ENCODE peak calls at places on chromosomes 4 and X, in six cellular contexts. G is breast epithelium; W is NCI-H1417 treated with DMSO at 0.1 percent for 48 hours; N is stimulated activated naive CD8-positive, alpha-beta T cell treated with anti-CD3 and anti-CD28 coated beads, Interleukin-15, amount 100 ng/mL, for 72 hours; D is GM18507; Z is WTC11. X is an unnamed sample.

GRCh38 chr4:156660470-156660869 is 311.1 kb downstream of the PDGFC start:
- DNase-seq in D (no peak), G (no peak), Z (no peak), N (no peak), W (no peak), X (no peak)

GRCh38 chr4:165874799-165875371 is 1.8 kb downstream of the TLL1 start:
- DNase-seq in D (no peak), N (no peak), G (no peak), W (no peak), Z (peak), X (peak)

GRCh38 chrX:39911278-39911897 is 186.4 kb downstream of the BCOR start:
- DNase-seq in D (no peak), W (no peak), G (no peak), Z (no peak), N (no peak), X (no peak)

GRCh38 chr4:42399393-42399792 is 2.1 kb downstream of the SHISA3 start:
- DNase-seq in Z (peak), D (no peak), W (no peak), N (no peak), G (no peak), X (no peak)

GRCh38 chrX:101219840-101220191 is 230 bp downstream of the DRP2 start:
- DNase-seq in D (no peak), W (no peak), N (no peak), G (no peak), Z (no peak), X (no peak)

GRCh38 chr4:18109677-18110076 is 88.1 kb upstream of the LCORL start:
- DNase-seq in N (no peak), Z (no peak), D (no peak), W (no peak), G (no peak), X (no peak)

GRCh38 chrX:37060999-37061398 is 52.8 kb downstream of the FAM47C start:
- DNase-seq in D (no peak), W (no peak), Z (no peak), N (no peak), G (no peak), X (peak)

GRCh38 chrX:2928583-2929434 is at the start of gene ARSD:
- DNase-seq in W (no peak), N (peak), G (peak), D (peak), Z (peak), X (no peak)

GRCh38 chr4:84389406-84389805 is 109.7 kb downstream of the NKX6-1 start:
- DNase-seq in W (no peak), G (no peak), Z (no peak), D (no peak), N (no peak), X (no peak)

GRCh38 chr4:143294710-143295109 is 42.0 kb upstream of the GAB1 start:
- DNase-seq in D (no peak), G (no peak), Z (no peak), N (no peak), W (no peak), X (no peak)

GRCh38 chr4:157713342-157713741 is 459.5 kb downstream of the GASK1B start:
- DNase-seq in Z (no peak), W (no peak), D (no peak), G (no peak), N (no peak), X (no peak)

GRCh38 chr4:80360900-80361299 is 25.4 kb downstream of the CFAP299 start:
- DNase-seq in G (no peak), N (no peak), Z (no peak), D (no peak), W (no peak), X (no peak)

X was measured in NCI-H2081 treated with DMSO at 0.1 percent for 48 hours.